ENCODE peak calls at places on chromosomes 12 and 14, in six cellular contexts. One of them, this sample, is unnamed.
A peak's percentile ranks its signal among the peaks of the same experiment; 100 is the strongest.

GRCh38 chr14:49857427-49858003 is 4.9 kb upstream of the NEMF start:
- DNase-seq in cardiac muscle cell: no peak
- DNase-seq in frontal cortex: no peak
- DNase-seq in NCI-H1105 treated with DMSO at 0.1 percent for 48 hours: no peak
- DNase-seq in NAMALWA: peak; percentile 57
- DNase-seq in activated CD4-positive, CD25-positive, alpha-beta regulatory T cell treated with anti-CD3 and anti-CD28 coated beads, Interleukin-2, amount 50 U/mL, for 72 hours: no peak
- DNase-seq in this sample: no peak

GRCh38 chr12:26196424-26196722 is 1.0 kb downstream of the SSPN start:
- DNase-seq in frontal cortex: no peak
- DNase-seq in activated CD4-positive, CD25-positive, alpha-beta regulatory T cell treated with anti-CD3 and anti-CD28 coated beads, Interleukin-2, amount 50 U/mL, for 72 hours: no peak
- DNase-seq in NAMALWA: no peak
- DNase-seq in cardiac muscle cell: peak; percentile 44
- DNase-seq in NCI-H1105 treated with DMSO at 0.1 percent for 48 hours: no peak
- DNase-seq in this sample: no peak

GRCh38 chr14:31962920-31963319 is 114.2 kb upstream of the ARHGAP5 start:
- DNase-seq in activated CD4-positive, CD25-positive, alpha-beta regulatory T cell treated with anti-CD3 and anti-CD28 coated beads, Interleukin-2, amount 50 U/mL, for 72 hours: no peak
- DNase-seq in NCI-H1105 treated with DMSO at 0.1 percent for 48 hours: no peak
- DNase-seq in cardiac muscle cell: no peak
- DNase-seq in NAMALWA: no peak
- DNase-seq in frontal cortex: no peak
- DNase-seq in this sample: no peak

GRCh38 chr12:56266634-56267442 is at the start of gene COQ10A:
- DNase-seq in NAMALWA: peak; percentile 94
- DNase-seq in activated CD4-positive, CD25-positive, alpha-beta regulatory T cell treated with anti-CD3 and anti-CD28 coated beads, Interleukin-2, amount 50 U/mL, for 72 hours: peak; percentile 82
- DNase-seq in cardiac muscle cell: peak; percentile 88
- DNase-seq in NCI-H1105 treated with DMSO at 0.1 percent for 48 hours: peak; percentile 64
- DNase-seq in frontal cortex: peak; percentile 85
- DNase-seq in this sample: peak; percentile 90

GRCh38 chr12:93476555-93476954 is 9.2 kb downstream of the MRPL42 start:
- DNase-seq in frontal cortex: no peak
- DNase-seq in NAMALWA: no peak
- DNase-seq in NCI-H1105 treated with DMSO at 0.1 percent for 48 hours: no peak
- DNase-seq in activated CD4-positive, CD25-positive, alpha-beta regulatory T cell treated with anti-CD3 and anti-CD28 coated beads, Interleukin-2, amount 50 U/mL, for 72 hours: no peak
- DNase-seq in cardiac muscle cell: no peak
- DNase-seq in this sample: no peak

GRCh38 chr12:118050972-118051910 is 9.7 kb downstream of the WSB2 start:
- DNase-seq in cardiac muscle cell: no peak
- DNase-seq in NAMALWA: no peak
- DNase-seq in activated CD4-positive, CD25-positive, alpha-beta regulatory T cell treated with anti-CD3 and anti-CD28 coated beads, Interleukin-2, amount 50 U/mL, for 72 hours: no peak
- DNase-seq in NCI-H1105 treated with DMSO at 0.1 percent for 48 hours: no peak
- DNase-seq in frontal cortex: no peak
- DNase-seq in this sample: no peak

GRCh38 chr12:27573972-27574371 is 50.0 kb downstream of the PPFIBP1 start:
- DNase-seq in NAMALWA: no peak
- DNase-seq in cardiac muscle cell: peak; percentile 85
- DNase-seq in NCI-H1105 treated with DMSO at 0.1 percent for 48 hours: no peak
- DNase-seq in frontal cortex: no peak
- DNase-seq in activated CD4-positive, CD25-positive, alpha-beta regulatory T cell treated with anti-CD3 and anti-CD28 coated beads, Interleukin-2, amount 50 U/mL, for 72 hours: no peak
- DNase-seq in this sample: no peak

GRCh38 chr12:572532-572899 is 90.7 kb downstream of the NINJ2 start:
- DNase-seq in cardiac muscle cell: no peak
- DNase-seq in NCI-H1105 treated with DMSO at 0.1 percent for 48 hours: no peak
- DNase-seq in frontal cortex: no peak
- DNase-seq in activated CD4-positive, CD25-positive, alpha-beta regulatory T cell treated with anti-CD3 and anti-CD28 coated beads, Interleukin-2, amount 50 U/mL, for 72 hours: peak; percentile 20
- DNase-seq in NAMALWA: no peak
- DNase-seq in this sample: no peak

GRCh38 chr12:15796493-15797141 is 7.4 kb upstream of the EPS8 start:
- DNase-seq in activated CD4-positive, CD25-positive, alpha-beta regulatory T cell treated with anti-CD3 and anti-CD28 coated beads, Interleukin-2, amount 50 U/mL, for 72 hours: no peak
- DNase-seq in NCI-H1105 treated with DMSO at 0.1 percent for 48 hours: no peak
- DNase-seq in frontal cortex: no peak
- DNase-seq in cardiac muscle cell: no peak
- DNase-seq in NAMALWA: no peak
- DNase-seq in this sample: no peak

GRCh38 chr12:78406776-78407335 is 457.7 kb upstream of the SYT1 start:
- DNase-seq in NAMALWA: peak; percentile 7
- DNase-seq in NCI-H1105 treated with DMSO at 0.1 percent for 48 hours: no peak
- DNase-seq in cardiac muscle cell: peak; percentile 12
- DNase-seq in activated CD4-positive, CD25-positive, alpha-beta regulatory T cell treated with anti-CD3 and anti-CD28 coated beads, Interleukin-2, amount 50 U/mL, for 72 hours: no peak
- DNase-seq in frontal cortex: no peak
- DNase-seq in this sample: no peak

GRCh38 chr14:41605550-41606248 is 977 bp upstream of the LRFN5 start:
- DNase-seq in activated CD4-positive, CD25-positive, alpha-beta regulatory T cell treated with anti-CD3 and anti-CD28 coated beads, Interleukin-2, amount 50 U/mL, for 72 hours: no peak
- DNase-seq in cardiac muscle cell: peak; percentile 69
- DNase-seq in NAMALWA: no peak
- DNase-seq in frontal cortex: peak; percentile 29
- DNase-seq in NCI-H1105 treated with DMSO at 0.1 percent for 48 hours: peak; percentile 91
- DNase-seq in this sample: no peak

GRCh38 chr12:7091171-7091570 is 1.1 kb downstream of the C1R start:
- DNase-seq in NAMALWA: no peak
- DNase-seq in cardiac muscle cell: no peak
- DNase-seq in activated CD4-positive, CD25-positive, alpha-beta regulatory T cell treated with anti-CD3 and anti-CD28 coated beads, Interleukin-2, amount 50 U/mL, for 72 hours: no peak
- DNase-seq in NCI-H1105 treated with DMSO at 0.1 percent for 48 hours: no peak
- DNase-seq in frontal cortex: no peak
- DNase-seq in this sample: no peak

GRCh38 chr14:82710257-82710841 is 1176.7 kb upstream of the SEL1L start:
- DNase-seq in activated CD4-positive, CD25-positive, alpha-beta regulatory T cell treated with anti-CD3 and anti-CD28 coated beads, Interleukin-2, amount 50 U/mL, for 72 hours: peak; percentile 30
- DNase-seq in NAMALWA: peak; percentile 70
- DNase-seq in frontal cortex: no peak
- DNase-seq in NCI-H1105 treated with DMSO at 0.1 percent for 48 hours: no peak
- DNase-seq in cardiac muscle cell: peak; percentile 78
- DNase-seq in this sample: peak; percentile 77

GRCh38 chr12:54398995-54399793 is 14.7 kb upstream of the ZNF385A start:
- DNase-seq in cardiac muscle cell: peak; percentile 90
- DNase-seq in NCI-H1105 treated with DMSO at 0.1 percent for 48 hours: peak; percentile 46
- DNase-seq in activated CD4-positive, CD25-positive, alpha-beta regulatory T cell treated with anti-CD3 and anti-CD28 coated beads, Interleukin-2, amount 50 U/mL, for 72 hours: peak; percentile 88
- DNase-seq in NAMALWA: peak; percentile 90
- DNase-seq in frontal cortex: peak; percentile 70
- DNase-seq in this sample: peak; percentile 85

GRCh38 chr14:25526290-25526689 is 476.3 kb upstream of the STXBP6 start:
- DNase-seq in NCI-H1105 treated with DMSO at 0.1 percent for 48 hours: no peak
- DNase-seq in cardiac muscle cell: no peak
- DNase-seq in NAMALWA: no peak
- DNase-seq in activated CD4-positive, CD25-positive, alpha-beta regulatory T cell treated with anti-CD3 and anti-CD28 coated beads, Interleukin-2, amount 50 U/mL, for 72 hours: no peak
- DNase-seq in frontal cortex: no peak
- DNase-seq in this sample: no peak

GRCh38 chr12:977163-977562 is 13.9 kb upstream of the ERC1 start:
- DNase-seq in NAMALWA: no peak
- DNase-seq in activated CD4-positive, CD25-positive, alpha-beta regulatory T cell treated with anti-CD3 and anti-CD28 coated beads, Interleukin-2, amount 50 U/mL, for 72 hours: no peak
- DNase-seq in cardiac muscle cell: no peak
- DNase-seq in NCI-H1105 treated with DMSO at 0.1 percent for 48 hours: no peak
- DNase-seq in frontal cortex: no peak
- DNase-seq in this sample: no peak

GRCh38 chr12:77152623-77153193 is 87.3 kb upstream of the E2F7 start:
- DNase-seq in frontal cortex: no peak
- DNase-seq in NCI-H1105 treated with DMSO at 0.1 percent for 48 hours: peak; percentile 28
- DNase-seq in activated CD4-positive, CD25-positive, alpha-beta regulatory T cell treated with anti-CD3 and anti-CD28 coated beads, Interleukin-2, amount 50 U/mL, for 72 hours: no peak
- DNase-seq in NAMALWA: peak; percentile 9
- DNase-seq in cardiac muscle cell: peak; percentile 73
- DNase-seq in this sample: peak; percentile 20

GRCh38 chr14:77622562-77622961 is 6.1 kb upstream of the SPTLC2 start:
- DNase-seq in cardiac muscle cell: no peak
- DNase-seq in NCI-H1105 treated with DMSO at 0.1 percent for 48 hours: no peak
- DNase-seq in activated CD4-positive, CD25-positive, alpha-beta regulatory T cell treated with anti-CD3 and anti-CD28 coated beads, Interleukin-2, amount 50 U/mL, for 72 hours: no peak
- DNase-seq in NAMALWA: no peak
- DNase-seq in frontal cortex: no peak
- DNase-seq in this sample: no peak

GRCh38 chr14:59187802-59188460 is 536 bp upstream of the DAAM1 start:
- DNase-seq in activated CD4-positive, CD25-positive, alpha-beta regulatory T cell treated with anti-CD3 and anti-CD28 coated beads, Interleukin-2, amount 50 U/mL, for 72 hours: no peak
- DNase-seq in NCI-H1105 treated with DMSO at 0.1 percent for 48 hours: peak; percentile 89
- DNase-seq in frontal cortex: peak; percentile 14
- DNase-seq in cardiac muscle cell: no peak
- DNase-seq in NAMALWA: peak; percentile 68
- DNase-seq in this sample: peak; percentile 19

GRCh38 chr12:80702889-80703605 is 4.4 kb upstream of the MYF6 start:
- DNase-seq in cardiac muscle cell: peak; percentile 67
- DNase-seq in activated CD4-positive, CD25-positive, alpha-beta regulatory T cell treated with anti-CD3 and anti-CD28 coated beads, Interleukin-2, amount 50 U/mL, for 72 hours: no peak
- DNase-seq in NCI-H1105 treated with DMSO at 0.1 percent for 48 hours: peak; percentile 16
- DNase-seq in NAMALWA: no peak
- DNase-seq in frontal cortex: no peak
- DNase-seq in this sample: no peak

GRCh38 chr14:50381823-50382287 is 14.8 kb downstream of the CDKL1 start:
- DNase-seq in activated CD4-positive, CD25-positive, alpha-beta regulatory T cell treated with anti-CD3 and anti-CD28 coated beads, Interleukin-2, amount 50 U/mL, for 72 hours: no peak
- DNase-seq in frontal cortex: no peak
- DNase-seq in NCI-H1105 treated with DMSO at 0.1 percent for 48 hours: no peak
- DNase-seq in NAMALWA: no peak
- DNase-seq in cardiac muscle cell: no peak
- DNase-seq in this sample: peak; percentile 6

GRCh38 chr12:54689034-54689372 is 40.8 kb upstream of the DCD start:
- DNase-seq in activated CD4-positive, CD25-positive, alpha-beta regulatory T cell treated with anti-CD3 and anti-CD28 coated beads, Interleukin-2, amount 50 U/mL, for 72 hours: no peak
- DNase-seq in NCI-H1105 treated with DMSO at 0.1 percent for 48 hours: peak; percentile 85
- DNase-seq in frontal cortex: no peak
- DNase-seq in NAMALWA: no peak
- DNase-seq in cardiac muscle cell: no peak
- DNase-seq in this sample: no peak

GRCh38 chr12:47206450-47206830 is 126.7 kb upstream of the AMIGO2 start:
- DNase-seq in cardiac muscle cell: no peak
- DNase-seq in NAMALWA: no peak
- DNase-seq in activated CD4-positive, CD25-positive, alpha-beta regulatory T cell treated with anti-CD3 and anti-CD28 coated beads, Interleukin-2, amount 50 U/mL, for 72 hours: no peak
- DNase-seq in frontal cortex: no peak
- DNase-seq in NCI-H1105 treated with DMSO at 0.1 percent for 48 hours: no peak
- DNase-seq in this sample: no peak

GRCh38 chr12:86774841-86775386 is 518.7 kb upstream of the MGAT4C start:
- DNase-seq in frontal cortex: no peak
- DNase-seq in NCI-H1105 treated with DMSO at 0.1 percent for 48 hours: no peak
- DNase-seq in cardiac muscle cell: peak; percentile 38
- DNase-seq in activated CD4-positive, CD25-positive, alpha-beta regulatory T cell treated with anti-CD3 and anti-CD28 coated beads, Interleukin-2, amount 50 U/mL, for 72 hours: no peak
- DNase-seq in NAMALWA: no peak
- DNase-seq in this sample: no peak

GRCh38 chr14:61774861-61775260 is 12.6 kb downstream of the SNAPC1 start:
- DNase-seq in frontal cortex: no peak
- DNase-seq in NAMALWA: no peak
- DNase-seq in activated CD4-positive, CD25-positive, alpha-beta regulatory T cell treated with anti-CD3 and anti-CD28 coated beads, Interleukin-2, amount 50 U/mL, for 72 hours: no peak
- DNase-seq in NCI-H1105 treated with DMSO at 0.1 percent for 48 hours: no peak
- DNase-seq in cardiac muscle cell: no peak
- DNase-seq in this sample: no peak

GRCh38 chr14:54625158-54625557 is 58.2 kb downstream of the SAMD4A start:
- DNase-seq in NCI-H1105 treated with DMSO at 0.1 percent for 48 hours: no peak
- DNase-seq in cardiac muscle cell: peak; percentile 30
- DNase-seq in activated CD4-positive, CD25-positive, alpha-beta regulatory T cell treated with anti-CD3 and anti-CD28 coated beads, Interleukin-2, amount 50 U/mL, for 72 hours: no peak
- DNase-seq in frontal cortex: no peak
- DNase-seq in NAMALWA: no peak
- DNase-seq in this sample: peak; percentile 58

GRCh38 chr14:90382491-90383125 is 14.2 kb upstream of the CALM1 start:
- DNase-seq in frontal cortex: peak; percentile 45
- DNase-seq in NCI-H1105 treated with DMSO at 0.1 percent for 48 hours: peak; percentile 76
- DNase-seq in NAMALWA: peak; percentile 74
- DNase-seq in activated CD4-positive, CD25-positive, alpha-beta regulatory T cell treated with anti-CD3 and anti-CD28 coated beads, Interleukin-2, amount 50 U/mL, for 72 hours: no peak
- DNase-seq in cardiac muscle cell: peak; percentile 84
- DNase-seq in this sample: peak; percentile 63

GRCh38 chr12:104733717-104734175 is 224.3 kb downstream of the SLC41A2 start:
- DNase-seq in activated CD4-positive, CD25-positive, alpha-beta regulatory T cell treated with anti-CD3 and anti-CD28 coated beads, Interleukin-2, amount 50 U/mL, for 72 hours: no peak
- DNase-seq in cardiac muscle cell: peak; percentile 13
- DNase-seq in frontal cortex: no peak
- DNase-seq in NCI-H1105 treated with DMSO at 0.1 percent for 48 hours: no peak
- DNase-seq in NAMALWA: peak; percentile 55
- DNase-seq in this sample: no peak

GRCh38 chr14:104927432-104927816 is 2.7 kb downstream of the PLD4 start:
- DNase-seq in NAMALWA: no peak
- DNase-seq in frontal cortex: no peak
- DNase-seq in NCI-H1105 treated with DMSO at 0.1 percent for 48 hours: no peak
- DNase-seq in cardiac muscle cell: no peak
- DNase-seq in activated CD4-positive, CD25-positive, alpha-beta regulatory T cell treated with anti-CD3 and anti-CD28 coated beads, Interleukin-2, amount 50 U/mL, for 72 hours: no peak
- DNase-seq in this sample: no peak

GRCh38 chr12:103326190-103326589 is 169.6 kb downstream of the C12orf42 start:
- DNase-seq in activated CD4-positive, CD25-positive, alpha-beta regulatory T cell treated with anti-CD3 and anti-CD28 coated beads, Interleukin-2, amount 50 U/mL, for 72 hours: no peak
- DNase-seq in cardiac muscle cell: no peak
- DNase-seq in NCI-H1105 treated with DMSO at 0.1 percent for 48 hours: peak; percentile 40
- DNase-seq in NAMALWA: peak; percentile 23
- DNase-seq in frontal cortex: no peak
- DNase-seq in this sample: no peak

GRCh38 chr12:98750511-98750910 is 105.4 kb downstream of the APAF1 start:
- DNase-seq in NAMALWA: no peak
- DNase-seq in NCI-H1105 treated with DMSO at 0.1 percent for 48 hours: no peak
- DNase-seq in frontal cortex: no peak
- DNase-seq in cardiac muscle cell: no peak
- DNase-seq in activated CD4-positive, CD25-positive, alpha-beta regulatory T cell treated with anti-CD3 and anti-CD28 coated beads, Interleukin-2, amount 50 U/mL, for 72 hours: no peak
- DNase-seq in this sample: no peak

GRCh38 chr12:41962171-41962572 is 182.5 kb downstream of the GXYLT1 start:
- DNase-seq in NAMALWA: no peak
- DNase-seq in activated CD4-positive, CD25-positive, alpha-beta regulatory T cell treated with anti-CD3 and anti-CD28 coated beads, Interleukin-2, amount 50 U/mL, for 72 hours: no peak
- DNase-seq in NCI-H1105 treated with DMSO at 0.1 percent for 48 hours: peak; percentile 82
- DNase-seq in cardiac muscle cell: no peak
- DNase-seq in frontal cortex: no peak
- DNase-seq in this sample: no peak

GRCh38 chr12:69688021-69688420 is 11.1 kb downstream of the BEST3 start:
- DNase-seq in activated CD4-positive, CD25-positive, alpha-beta regulatory T cell treated with anti-CD3 and anti-CD28 coated beads, Interleukin-2, amount 50 U/mL, for 72 hours: no peak
- DNase-seq in cardiac muscle cell: no peak
- DNase-seq in frontal cortex: no peak
- DNase-seq in NAMALWA: no peak
- DNase-seq in NCI-H1105 treated with DMSO at 0.1 percent for 48 hours: no peak
- DNase-seq in this sample: peak; percentile 47

GRCh38 chr12:108377260-108377659 is 38.1 kb upstream of the CMKLR1 start:
- DNase-seq in NAMALWA: no peak
- DNase-seq in cardiac muscle cell: no peak
- DNase-seq in frontal cortex: no peak
- DNase-seq in NCI-H1105 treated with DMSO at 0.1 percent for 48 hours: no peak
- DNase-seq in activated CD4-positive, CD25-positive, alpha-beta regulatory T cell treated with anti-CD3 and anti-CD28 coated beads, Interleukin-2, amount 50 U/mL, for 72 hours: no peak
- DNase-seq in this sample: no peak

GRCh38 chr12:49801141-49802063 is 26.8 kb downstream of the NCKAP5L start:
- DNase-seq in NCI-H1105 treated with DMSO at 0.1 percent for 48 hours: no peak
- DNase-seq in frontal cortex: no peak
- DNase-seq in cardiac muscle cell: no peak
- DNase-seq in activated CD4-positive, CD25-positive, alpha-beta regulatory T cell treated with anti-CD3 and anti-CD28 coated beads, Interleukin-2, amount 50 U/mL, for 72 hours: no peak
- DNase-seq in NAMALWA: no peak
- DNase-seq in this sample: no peak

GRCh38 chr14:26896447-26896846 is 298.6 kb upstream of the NOVA1 start:
- DNase-seq in NAMALWA: no peak
- DNase-seq in NCI-H1105 treated with DMSO at 0.1 percent for 48 hours: no peak
- DNase-seq in frontal cortex: no peak
- DNase-seq in cardiac muscle cell: peak; percentile 92
- DNase-seq in activated CD4-positive, CD25-positive, alpha-beta regulatory T cell treated with anti-CD3 and anti-CD28 coated beads, Interleukin-2, amount 50 U/mL, for 72 hours: no peak
- DNase-seq in this sample: no peak

GRCh38 chr12:123028475-123028874 is 48.0 kb downstream of the ARL6IP4 start:
- DNase-seq in cardiac muscle cell: no peak
- DNase-seq in frontal cortex: no peak
- DNase-seq in NCI-H1105 treated with DMSO at 0.1 percent for 48 hours: no peak
- DNase-seq in activated CD4-positive, CD25-positive, alpha-beta regulatory T cell treated with anti-CD3 and anti-CD28 coated beads, Interleukin-2, amount 50 U/mL, for 72 hours: no peak
- DNase-seq in NAMALWA: no peak
- DNase-seq in this sample: no peak